ENCODE peak calls at places on chromosomes 7 and 10, in seven cellular contexts. One of them, this sample, is unnamed.

GRCh38 chr10:8283986-8284385 is 229.5 kb downstream of the GATA3 start:
- DNase-seq in RWPE2: no peak
- DNase-seq in sigmoid colon: no peak
- DNase-seq in stomach: no peak
- DNase-seq in thoracic aorta: no peak
- DNase-seq in OCI-LY7: no peak
- DNase-seq in A549: no peak
- DNase-seq in this sample: no peak

GRCh38 chr7:3592438-3593134 is 291.5 kb downstream of the SDK1 start:
- DNase-seq in thoracic aorta: no peak
- DNase-seq in sigmoid colon: no peak
- DNase-seq in OCI-LY7: no peak
- DNase-seq in RWPE2: no peak
- DNase-seq in A549: no peak
- DNase-seq in stomach: no peak
- DNase-seq in this sample: no peak

GRCh38 chr7:29915481-29916215 is 74.0 kb downstream of the SCRN1 start:
- DNase-seq in OCI-LY7: no peak
- DNase-seq in stomach: no peak
- DNase-seq in RWPE2: no peak
- DNase-seq in thoracic aorta: no peak
- DNase-seq in sigmoid colon: no peak
- DNase-seq in A549: no peak
- DNase-seq in this sample: no peak

GRCh38 chr10:95818663-95819062 is 62.7 kb downstream of the ENTPD1 start:
- DNase-seq in A549: no peak
- DNase-seq in thoracic aorta: no peak
- DNase-seq in OCI-LY7: no peak
- DNase-seq in sigmoid colon: no peak
- DNase-seq in stomach: no peak
- DNase-seq in RWPE2: no peak
- DNase-seq in this sample: no peak

GRCh38 chr7:112135815-112136706 is 70.1 kb downstream of the DOCK4 start:
- DNase-seq in sigmoid colon: no peak
- DNase-seq in stomach: no peak
- DNase-seq in A549: no peak
- DNase-seq in OCI-LY7: no peak
- DNase-seq in RWPE2: no peak
- DNase-seq in thoracic aorta: no peak
- DNase-seq in this sample: no peak

GRCh38 chr10:102118867-102119266 is 1.3 kb downstream of the LDB1 start:
- DNase-seq in sigmoid colon: peak
- DNase-seq in OCI-LY7: peak
- DNase-seq in RWPE2: no peak
- DNase-seq in thoracic aorta: no peak
- DNase-seq in A549: no peak
- DNase-seq in stomach: peak
- DNase-seq in this sample: no peak

GRCh38 chr10:3433131-3433530 is 260.5 kb upstream of the PITRM1 start:
- DNase-seq in OCI-LY7: no peak
- DNase-seq in RWPE2: no peak
- DNase-seq in stomach: no peak
- DNase-seq in A549: no peak
- DNase-seq in thoracic aorta: no peak
- DNase-seq in sigmoid colon: no peak
- DNase-seq in this sample: no peak

GRCh38 chr10:46550076-46550790 is 6.2 kb downstream of the GPRIN2 start:
- DNase-seq in RWPE2: peak
- DNase-seq in stomach: peak
- DNase-seq in sigmoid colon: peak
- DNase-seq in thoracic aorta: peak
- DNase-seq in OCI-LY7: no peak
- DNase-seq in A549: no peak
- DNase-seq in this sample: peak

GRCh38 chr7:80095545-80095944 is 39.1 kb upstream of the GNAI1 start:
- DNase-seq in A549: no peak
- DNase-seq in stomach: no peak
- DNase-seq in thoracic aorta: no peak
- DNase-seq in sigmoid colon: no peak
- DNase-seq in OCI-LY7: no peak
- DNase-seq in RWPE2: no peak
- DNase-seq in this sample: no peak
- TF ChIP-seq CTCF in A549: peak
- TF ChIP-seq CTCF in stomach: no peak
- TF ChIP-seq CTCF in thoracic aorta: peak
- TF ChIP-seq CTCF in sigmoid colon: peak
- TF ChIP-seq CTCF in OCI-LY7: peak
- TF ChIP-seq CTCF in RWPE2: peak
- TF ChIP-seq CTCF in this sample: no peak

DNA sequence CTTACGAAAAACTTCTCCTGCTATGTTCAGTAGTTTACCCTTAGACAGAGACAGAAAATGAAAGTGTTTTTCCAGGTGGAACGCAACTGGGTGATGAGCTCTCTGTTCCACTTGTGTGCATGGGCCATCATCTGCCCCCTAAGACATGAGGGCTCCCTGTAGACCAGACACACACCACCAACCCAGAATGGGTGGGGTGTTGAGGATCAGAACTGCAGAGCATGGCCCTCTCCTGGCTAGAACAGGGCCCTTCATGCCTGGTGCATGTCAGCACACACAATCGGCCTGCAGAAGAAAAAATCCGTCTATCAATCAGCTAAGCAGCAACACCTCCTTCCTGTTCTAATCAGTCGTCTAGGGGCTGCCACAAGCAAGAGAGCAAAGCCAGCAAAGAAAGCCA is 186.2 kb upstream of the INHBA start:
- DNase-seq in sigmoid colon: no peak
- DNase-seq in A549: no peak
- DNase-seq in RWPE2: no peak
- DNase-seq in stomach: no peak
- DNase-seq in thoracic aorta: no peak
- DNase-seq in OCI-LY7: no peak
- DNase-seq in this sample: no peak
- H3K4me3 ChIP-seq in sigmoid colon: no peak
- H3K4me3 ChIP-seq in A549: no peak
- H3K4me3 ChIP-seq in RWPE2: no peak
- H3K4me3 ChIP-seq in stomach: no peak
- H3K4me3 ChIP-seq in thoracic aorta: no peak
- H3K4me3 ChIP-seq in OCI-LY7: no peak
- H3K4me3 ChIP-seq in this sample: no peak

GRCh38 chr10:70222340-70222794 is 10.9 kb downstream of the PPA1 start:
- DNase-seq in RWPE2: no peak
- DNase-seq in thoracic aorta: no peak
- DNase-seq in stomach: no peak
- DNase-seq in sigmoid colon: no peak
- DNase-seq in A549: no peak
- DNase-seq in OCI-LY7: no peak
- DNase-seq in this sample: no peak
- H3K27ac ChIP-seq in RWPE2: peak
- H3K27ac ChIP-seq in thoracic aorta: no peak
- H3K27ac ChIP-seq in stomach: peak
- H3K27ac ChIP-seq in sigmoid colon: peak
- H3K27ac ChIP-seq in A549: no peak
- H3K27ac ChIP-seq in OCI-LY7: no peak
- H3K27ac ChIP-seq in this sample: no peak

DNA sequence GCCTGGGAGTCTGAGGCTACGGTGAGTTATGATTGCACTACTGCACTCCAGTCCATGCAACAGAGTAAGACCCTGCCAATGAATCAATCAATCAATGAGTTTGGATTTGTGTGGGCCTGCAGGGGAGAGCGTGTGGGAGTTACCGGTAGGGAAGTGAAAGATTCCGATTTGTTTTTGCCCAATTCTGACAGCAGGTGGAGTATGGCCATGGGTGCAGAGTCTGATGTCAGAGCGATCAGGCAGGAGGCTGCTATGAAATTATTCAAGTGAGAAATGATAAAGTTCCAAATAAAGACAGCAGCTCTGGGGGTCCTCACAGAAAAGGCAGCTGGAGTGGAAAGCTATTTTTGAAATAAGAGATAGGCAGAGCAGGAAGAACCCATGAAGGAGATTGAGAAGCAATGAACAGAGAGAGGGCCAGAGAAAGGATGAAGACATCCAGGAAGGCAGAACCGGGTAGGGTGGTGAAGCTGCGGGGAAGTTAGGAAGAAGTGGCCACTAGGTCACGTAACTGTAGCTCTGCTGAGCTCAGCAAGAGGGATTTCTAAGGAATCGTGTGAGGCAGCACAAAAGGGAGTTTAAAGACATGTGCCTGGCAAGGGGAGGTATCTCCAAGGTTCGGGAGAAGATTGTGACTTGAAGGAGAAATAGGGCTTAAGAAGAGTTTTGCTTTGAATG is 93.7 kb upstream of the NMT2 start:
- DNase-seq in A549: peak
- DNase-seq in thoracic aorta: no peak
- DNase-seq in RWPE2: no peak
- DNase-seq in sigmoid colon: peak
- DNase-seq in OCI-LY7: no peak
- DNase-seq in stomach: no peak
- DNase-seq in this sample: no peak
- TF ChIP-seq CTCF in A549: peak
- TF ChIP-seq CTCF in thoracic aorta: peak
- TF ChIP-seq CTCF in RWPE2: peak
- TF ChIP-seq CTCF in sigmoid colon: peak
- TF ChIP-seq CTCF in OCI-LY7: peak
- TF ChIP-seq CTCF in stomach: no peak
- TF ChIP-seq CTCF in this sample: peak

GRCh38 chr10:100656479-100656878 is 88.9 kb upstream of the PAX2 start:
- DNase-seq in stomach: no peak
- DNase-seq in RWPE2: no peak
- DNase-seq in OCI-LY7: no peak
- DNase-seq in sigmoid colon: no peak
- DNase-seq in thoracic aorta: no peak
- DNase-seq in A549: no peak
- DNase-seq in this sample: no peak
- H3K4me3 ChIP-seq in stomach: no peak
- H3K4me3 ChIP-seq in RWPE2: no peak
- H3K4me3 ChIP-seq in OCI-LY7: no peak
- H3K4me3 ChIP-seq in sigmoid colon: no peak
- H3K4me3 ChIP-seq in thoracic aorta: peak
- H3K4me3 ChIP-seq in A549: peak
- H3K4me3 ChIP-seq in this sample: no peak

GRCh38 chr10:34664706-34665105 is 150.4 kb downstream of the PARD3 start:
- DNase-seq in RWPE2: no peak
- DNase-seq in thoracic aorta: no peak
- DNase-seq in stomach: no peak
- DNase-seq in sigmoid colon: no peak
- DNase-seq in A549: no peak
- DNase-seq in OCI-LY7: no peak
- DNase-seq in this sample: no peak

GRCh38 chr10:34666008-34666700 is 148.9 kb downstream of the PARD3 start:
- DNase-seq in A549: peak
- DNase-seq in RWPE2: no peak
- DNase-seq in thoracic aorta: no peak
- DNase-seq in stomach: peak
- DNase-seq in OCI-LY7: peak
- DNase-seq in sigmoid colon: peak
- DNase-seq in this sample: peak

GRCh38 chr10:34670101-34670500 is 145.0 kb downstream of the PARD3 start:
- DNase-seq in A549: no peak
- DNase-seq in stomach: no peak
- DNase-seq in thoracic aorta: no peak
- DNase-seq in sigmoid colon: no peak
- DNase-seq in OCI-LY7: no peak
- DNase-seq in RWPE2: no peak
- DNase-seq in this sample: no peak

GRCh38 chr10:34669079-34669478 is 146.0 kb downstream of the PARD3 start:
- DNase-seq in stomach: no peak
- DNase-seq in thoracic aorta: no peak
- DNase-seq in A549: no peak
- DNase-seq in OCI-LY7: no peak
- DNase-seq in RWPE2: no peak
- DNase-seq in sigmoid colon: no peak
- DNase-seq in this sample: no peak

DNA sequence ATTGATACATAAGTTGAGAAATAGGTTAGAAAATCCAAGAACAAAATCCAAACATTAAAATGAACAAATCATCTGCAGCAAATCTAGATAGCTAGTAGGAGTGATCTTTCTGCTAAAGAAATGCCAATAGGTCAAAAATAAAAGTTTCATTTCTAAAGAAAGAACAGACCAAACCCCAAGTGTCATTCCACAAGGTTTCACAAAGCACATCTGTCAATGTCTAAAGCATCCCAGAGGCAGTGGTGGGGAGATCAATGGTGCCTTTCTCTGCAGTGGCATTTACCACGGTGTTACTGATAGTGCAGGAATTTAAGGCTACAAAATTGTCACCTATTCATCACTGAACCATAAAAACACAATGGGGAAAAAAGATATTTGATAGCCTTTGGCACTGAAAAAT is 147.9 kb downstream of the PARD3 start:
- DNase-seq in sigmoid colon: no peak
- DNase-seq in thoracic aorta: no peak
- DNase-seq in RWPE2: no peak
- DNase-seq in OCI-LY7: no peak
- DNase-seq in stomach: no peak
- DNase-seq in A549: no peak
- DNase-seq in this sample: no peak
- H3K27ac ChIP-seq in sigmoid colon: no peak
- H3K27ac ChIP-seq in thoracic aorta: no peak
- H3K27ac ChIP-seq in RWPE2: peak
- H3K27ac ChIP-seq in OCI-LY7: no peak
- H3K27ac ChIP-seq in stomach: no peak
- H3K27ac ChIP-seq in A549: peak
- H3K27ac ChIP-seq in this sample: no peak

GRCh38 chr7:87152112-87152896 is at the start of gene DMTF1:
- DNase-seq in stomach: peak
- DNase-seq in A549: peak
- DNase-seq in thoracic aorta: peak
- DNase-seq in sigmoid colon: peak
- DNase-seq in RWPE2: peak
- DNase-seq in OCI-LY7: peak
- DNase-seq in this sample: peak
- TF ChIP-seq CTCF in stomach: no peak
- TF ChIP-seq CTCF in A549: no peak
- TF ChIP-seq CTCF in thoracic aorta: no peak
- TF ChIP-seq CTCF in sigmoid colon: no peak
- TF ChIP-seq CTCF in RWPE2: no peak
- TF ChIP-seq CTCF in OCI-LY7: no peak
- TF ChIP-seq CTCF in this sample: no peak

GRCh38 chr7:6259257-6259656 is 13.2 kb downstream of the CYTH3 start:
- DNase-seq in thoracic aorta: no peak
- DNase-seq in A549: no peak
- DNase-seq in RWPE2: no peak
- DNase-seq in OCI-LY7: no peak
- DNase-seq in sigmoid colon: no peak
- DNase-seq in stomach: no peak
- DNase-seq in this sample: no peak
- H3K4me3 ChIP-seq in thoracic aorta: no peak
- H3K4me3 ChIP-seq in A549: no peak
- H3K4me3 ChIP-seq in RWPE2: no peak
- H3K4me3 ChIP-seq in OCI-LY7: no peak
- H3K4me3 ChIP-seq in sigmoid colon: no peak
- H3K4me3 ChIP-seq in stomach: no peak
- H3K4me3 ChIP-seq in this sample: no peak

DNA sequence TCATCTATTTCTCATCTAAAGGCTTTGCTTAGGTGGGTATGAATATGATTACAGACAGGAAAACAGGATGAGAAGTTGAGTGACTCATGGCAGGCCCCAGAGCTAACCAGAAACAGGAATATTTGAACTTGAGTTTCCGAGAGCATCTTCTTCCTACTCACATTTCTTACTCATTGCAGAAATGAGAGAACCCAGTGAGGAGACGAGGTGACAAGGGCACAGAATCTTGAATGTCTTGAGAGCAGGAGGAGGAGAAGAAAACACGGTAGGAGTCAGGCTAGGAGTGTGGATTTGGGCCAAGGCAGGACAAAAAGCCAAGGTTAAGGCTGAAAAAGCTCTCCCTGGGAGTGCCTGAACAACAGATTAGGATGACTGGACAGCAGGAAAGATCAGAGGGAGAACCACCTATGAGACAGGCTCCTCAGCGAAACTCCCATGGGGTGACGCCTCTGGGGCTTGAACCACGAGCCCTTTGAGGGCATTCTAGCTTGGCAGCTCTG is 3.0 kb upstream of the PGAM1 start:
- DNase-seq in sigmoid colon: no peak
- DNase-seq in A549: no peak
- DNase-seq in OCI-LY7: no peak
- DNase-seq in stomach: no peak
- DNase-seq in thoracic aorta: no peak
- DNase-seq in RWPE2: no peak
- DNase-seq in this sample: no peak
- H3K27ac ChIP-seq in sigmoid colon: no peak
- H3K27ac ChIP-seq in A549: peak
- H3K27ac ChIP-seq in OCI-LY7: no peak
- H3K27ac ChIP-seq in stomach: peak
- H3K27ac ChIP-seq in thoracic aorta: no peak
- H3K27ac ChIP-seq in RWPE2: peak
- H3K27ac ChIP-seq in this sample: no peak

This sample was measured in lung.